ENCODE peak calls at places on chromosomes 5 and 9, in six cellular contexts. Y, L, B, X, H and V are unnamed samples.

GRCh38 chr5:135155616-135156214 is 121.7 kb upstream of the PITX1 start:
- DNase-seq in L (no peak), Y (no peak), H (no peak), X (no peak), B (no peak), V (no peak)

GRCh38 chr9:79166005-79166404 is 405.8 kb upstream of the TLE4 start:
- DNase-seq in X (no peak), B (no peak), Y (peak; percentile 20), L (no peak), H (no peak), V (no peak)

GRCh38 chr5:80181618-80182211 is 74.1 kb downstream of the SERINC5 start:
- DNase-seq in H (no peak), L (no peak), X (peak; percentile 79), Y (no peak), B (peak; percentile 15), V (no peak)

GRCh38 chr5:110536120-110537115 is 190.1 kb downstream of the TMEM232 start:
- DNase-seq in B (no peak), X (peak; percentile 13), H (no peak), Y (no peak), L (no peak), V (no peak)

GRCh38 chr5:142095651-142096330 is 12.8 kb upstream of the NDFIP1 start:
- DNase-seq in H (no peak), X (no peak), Y (no peak), B (no peak), L (no peak), V (no peak)

GRCh38 chr5:21654-22233 is 70.2 kb upstream of the PLEKHG4B start:
- DNase-seq in Y (peak; percentile 18), L (no peak), B (peak; percentile 36), X (no peak), H (no peak), V (no peak)

GRCh38 chr9:83166369-83166768 is 103.4 kb upstream of the RASEF start:
- DNase-seq in H (no peak), B (no peak), Y (no peak), L (no peak), X (peak; percentile 84), V (no peak)

GRCh38 chr5:180591249-180591887 is at the start of gene SCGB3A1:
- DNase-seq in H (no peak), B (no peak), Y (no peak), L (no peak), X (no peak), V (no peak)

GRCh38 chr5:101678494-101679193 is 617.4 kb downstream of the SLCO4C1 start:
- DNase-seq in L (peak; percentile 60), X (peak; percentile 62), H (peak; percentile 34), B (peak; percentile 25), Y (peak; percentile 47), V (peak; percentile 22)

GRCh38 chr5:159207616-159208507 is 1.5 kb downstream of the RNF145 start:
- DNase-seq in L (peak; percentile 48), B (peak; percentile 63), H (peak; percentile 74), Y (peak; percentile 78), X (peak; percentile 75), V (peak; percentile 81)

GRCh38 chr5:159208508-159209437 is 580 bp downstream of the RNF145 start:
- DNase-seq in L (no peak), B (no peak), X (peak; percentile 27), Y (peak; percentile 28), H (peak; percentile 49), V (peak; percentile 16)

GRCh38 chr5:159210306-159210722 is 961 bp upstream of the RNF145 start:
- DNase-seq in B (peak; percentile 55), H (no peak), X (no peak), Y (no peak), L (no peak), V (no peak)

GRCh38 chr5:159210846-159211245 is 1.5 kb upstream of the RNF145 start:
- DNase-seq in L (no peak), Y (no peak), X (no peak), H (no peak), B (no peak), V (no peak)

DNA sequence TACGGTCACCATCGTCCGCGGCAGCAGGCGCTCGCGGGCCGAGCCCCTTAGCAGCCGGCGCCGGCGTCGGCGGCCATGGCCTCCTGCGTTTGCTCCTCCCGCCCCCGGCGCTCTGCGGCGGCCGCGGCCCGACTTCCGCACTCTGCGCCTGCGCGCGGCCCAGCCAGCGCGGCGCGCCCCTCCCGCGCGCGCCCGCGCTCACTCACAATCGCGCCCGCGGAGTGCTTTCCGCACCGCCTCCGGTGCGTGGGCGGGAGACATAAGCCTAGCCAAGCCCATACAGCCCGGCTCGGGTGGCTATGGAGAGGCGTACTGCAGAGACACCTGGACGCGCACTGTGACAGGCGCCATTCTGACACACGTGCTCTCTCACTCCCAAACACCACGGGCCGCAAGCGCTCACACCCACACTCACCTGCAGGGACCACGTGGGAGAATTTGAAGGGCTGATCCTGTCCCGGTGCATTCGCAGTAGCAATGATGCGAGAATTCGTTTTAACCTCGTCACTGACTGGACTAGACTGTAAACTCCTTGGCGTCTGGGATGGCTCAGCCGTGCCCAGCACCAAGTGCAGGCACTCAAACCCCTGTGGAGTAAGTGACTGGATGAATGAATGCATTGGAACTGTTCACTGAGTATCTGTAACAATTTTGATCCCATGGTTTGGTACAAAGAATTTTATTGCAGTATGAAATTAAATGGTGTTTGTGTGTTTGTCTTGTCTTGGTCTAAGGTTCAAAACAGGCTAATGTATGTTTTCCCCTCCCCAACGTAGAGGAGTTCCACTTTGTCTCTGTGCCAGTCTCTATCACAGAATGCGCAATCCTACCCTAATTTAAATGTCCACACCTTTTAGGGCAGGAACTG is at the start of gene RNF145:
- DNase-seq in H (peak; percentile 88), X (peak; percentile 81), Y (peak; percentile 86), L (peak; percentile 69), B (peak; percentile 74), V (peak; percentile 71)
- TF ChIP-seq POLR2A in H (no peak), X (peak; percentile 32), Y (peak; percentile 61), L (peak; percentile 57), B (peak; percentile 45), V (peak; percentile 76)

GRCh38 chr9:129053020-129053419 is 16.6 kb downstream of the MIGA2 start:
- DNase-seq in X (no peak), H (no peak), Y (no peak), B (no peak), L (no peak), V (no peak)

GRCh38 chr9:129054163-129054851 is 17.9 kb downstream of the MIGA2 start:
- DNase-seq in B (no peak), L (no peak), X (no peak), H (no peak), Y (peak; percentile 46), V (no peak)

GRCh38 chr9:129052592-129052991 is 16.2 kb downstream of the MIGA2 start:
- DNase-seq in H (no peak), Y (no peak), B (no peak), X (peak; percentile 98), L (no peak), V (no peak)
- TF ChIP-seq POLR2A in H (no peak), Y (no peak), B (no peak), X (peak; percentile 17), L (no peak), V (no peak)

DNA sequence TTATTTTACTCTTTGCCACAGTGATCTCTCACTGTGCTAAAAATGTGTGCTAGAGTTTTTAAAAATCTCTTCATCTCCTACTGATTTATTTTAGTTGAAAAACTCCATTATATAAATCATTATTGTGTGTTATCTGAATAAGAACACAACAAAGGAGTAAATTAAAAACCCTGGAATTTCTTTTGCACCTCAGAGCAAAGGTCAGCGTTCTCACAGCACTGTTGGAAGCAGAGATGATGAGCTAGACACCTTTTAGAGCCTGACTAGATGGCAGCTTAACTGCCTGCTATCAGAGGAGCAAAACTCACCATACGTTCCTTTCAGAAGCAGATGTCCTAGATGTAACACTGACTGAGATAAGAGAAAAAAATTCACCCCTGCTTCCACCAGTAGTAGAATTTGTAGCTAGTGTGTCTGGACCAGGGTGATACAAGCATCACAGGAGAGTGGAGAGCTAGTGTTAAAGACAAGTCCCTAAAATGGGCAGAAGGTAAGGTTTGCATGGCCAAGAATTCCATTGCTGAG is 147.1 kb downstream of the ENTREP1 start:
- DNase-seq in H (no peak), L (no peak), B (no peak), Y (no peak), X (no peak), V (no peak)
- TF ChIP-seq POLR2A in H (no peak), L (no peak), B (no peak), Y (no peak), X (no peak), V (no peak)

DNA sequence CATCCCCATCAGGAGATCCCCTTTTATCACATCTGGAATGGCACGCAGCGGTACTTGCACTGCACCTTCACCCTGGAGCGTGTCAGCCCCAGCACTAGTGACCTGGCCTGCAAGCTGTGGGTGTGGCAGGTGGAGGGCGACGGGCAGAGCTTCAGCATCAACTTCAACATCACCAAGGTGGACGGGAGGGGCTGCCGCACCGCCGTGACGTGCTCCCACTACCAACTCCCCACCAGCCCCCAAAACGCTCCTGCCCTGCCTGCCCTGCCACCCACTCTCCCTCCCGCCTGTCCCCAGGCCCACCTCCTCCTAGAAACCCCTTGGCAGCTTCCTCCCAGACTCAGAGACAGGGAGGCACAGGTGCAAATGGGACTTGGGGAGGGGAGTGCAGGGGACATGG is 20.7 kb downstream of the HK3 start:
- DNase-seq in B (no peak), L (no peak), X (no peak), H (no peak), Y (no peak), V (no peak)
- TF ChIP-seq POLR2A in B (no peak), L (no peak), X (no peak), H (no peak), Y (no peak), V (no peak)

GRCh38 chr5:173765030-173765644 is 123.0 kb upstream of the CPEB4 start:
- DNase-seq in X (no peak), B (no peak), Y (no peak), L (no peak), H (no peak), V (no peak)

GRCh38 chr5:173765661-173766060 is 122.5 kb upstream of the CPEB4 start:
- DNase-seq in B (no peak), H (no peak), L (no peak), X (no peak), Y (no peak), V (no peak)

GRCh38 chr5:173763410-173763809 is 124.7 kb upstream of the CPEB4 start:
- DNase-seq in Y (no peak), X (no peak), H (no peak), B (no peak), L (no peak), V (no peak)

GRCh38 chr5:173762930-173763329 is 125.2 kb upstream of the CPEB4 start:
- DNase-seq in H (no peak), L (no peak), B (no peak), X (no peak), Y (no peak), V (no peak)

GRCh38 chr5:173764321-173765029 is 123.7 kb upstream of the CPEB4 start:
- DNase-seq in L (peak; percentile 28), B (peak; percentile 96), Y (peak; percentile 96), H (peak; percentile 88), X (peak; percentile 95), V (peak; percentile 99)
- TF ChIP-seq POLR2A in L (no peak), B (no peak), Y (no peak), H (no peak), X (no peak), V (no peak)